ENCODE peak calls at places on chromosomes 11 and 22, in eight cellular contexts. One of them, this sample, is unnamed.
A peak's percentile ranks its signal among the peaks of the same experiment; 100 is the strongest.

GRCh38 chr22:19473578-19473977 is 5.4 kb downstream of the UFD1 start:
- DNase-seq in type B pancreatic cell: no peak
- DNase-seq in CD8-positive, alpha-beta T cell: no peak
- DNase-seq in RPMI7951: no peak
- DNase-seq in GM12865: no peak
- DNase-seq in heart right ventricle: no peak
- DNase-seq in adipocyte: no peak
- DNase-seq in fibroblast of mammary gland: peak; percentile 37
- DNase-seq in this sample: no peak

GRCh38 chr11:112564228-112564955 is 303.7 kb upstream of the PLET1 start:
- DNase-seq in fibroblast of mammary gland: peak; percentile 22
- DNase-seq in RPMI7951: peak; percentile 65
- DNase-seq in heart right ventricle: peak; percentile 22
- DNase-seq in CD8-positive, alpha-beta T cell: no peak
- DNase-seq in GM12865: no peak
- DNase-seq in adipocyte: peak; percentile 40
- DNase-seq in type B pancreatic cell: no peak
- DNase-seq in this sample: peak; percentile 18

GRCh38 chr11:125701858-125702621 is 21.4 kb upstream of the ACRV1 start:
- DNase-seq in adipocyte: no peak
- DNase-seq in heart right ventricle: no peak
- DNase-seq in GM12865: no peak
- DNase-seq in fibroblast of mammary gland: no peak
- DNase-seq in RPMI7951: no peak
- DNase-seq in type B pancreatic cell: no peak
- DNase-seq in CD8-positive, alpha-beta T cell: no peak
- DNase-seq in this sample: no peak

GRCh38 chr22:46969491-46969890 is 207.0 kb downstream of the TBC1D22A start:
- DNase-seq in type B pancreatic cell: no peak
- DNase-seq in heart right ventricle: no peak
- DNase-seq in RPMI7951: no peak
- DNase-seq in CD8-positive, alpha-beta T cell: no peak
- DNase-seq in adipocyte: no peak
- DNase-seq in fibroblast of mammary gland: no peak
- DNase-seq in GM12865: peak; percentile 82
- DNase-seq in this sample: no peak

GRCh38 chr11:2929880-2930704 is 872 bp upstream of the PHLDA2 start:
- DNase-seq in CD8-positive, alpha-beta T cell: no peak
- DNase-seq in adipocyte: peak; percentile 63
- DNase-seq in RPMI7951: peak; percentile 70
- DNase-seq in fibroblast of mammary gland: peak; percentile 62
- DNase-seq in type B pancreatic cell: no peak
- DNase-seq in heart right ventricle: no peak
- DNase-seq in GM12865: peak; percentile 76
- DNase-seq in this sample: no peak

GRCh38 chr11:27403195-27403594 is 40.2 kb upstream of the CCDC34 start:
- DNase-seq in RPMI7951: no peak
- DNase-seq in type B pancreatic cell: no peak
- DNase-seq in heart right ventricle: no peak
- DNase-seq in CD8-positive, alpha-beta T cell: no peak
- DNase-seq in adipocyte: no peak
- DNase-seq in GM12865: no peak
- DNase-seq in fibroblast of mammary gland: no peak
- DNase-seq in this sample: no peak

GRCh38 chr11:10305262-10305963 is 540 bp downstream of the ADM start:
- DNase-seq in fibroblast of mammary gland: no peak
- DNase-seq in CD8-positive, alpha-beta T cell: peak; percentile 29
- DNase-seq in type B pancreatic cell: no peak
- DNase-seq in heart right ventricle: no peak
- DNase-seq in RPMI7951: no peak
- DNase-seq in adipocyte: no peak
- DNase-seq in GM12865: no peak
- DNase-seq in this sample: no peak

GRCh38 chr11:26350002-26350401 is 18.1 kb downstream of the ANO3 start:
- DNase-seq in RPMI7951: peak; percentile 10
- DNase-seq in GM12865: no peak
- DNase-seq in adipocyte: no peak
- DNase-seq in type B pancreatic cell: no peak
- DNase-seq in heart right ventricle: no peak
- DNase-seq in CD8-positive, alpha-beta T cell: no peak
- DNase-seq in fibroblast of mammary gland: no peak
- DNase-seq in this sample: no peak

GRCh38 chr22:39556970-39557811 is 13.4 kb upstream of the CACNA1I start:
- DNase-seq in CD8-positive, alpha-beta T cell: peak; percentile 42
- DNase-seq in type B pancreatic cell: no peak
- DNase-seq in RPMI7951: no peak
- DNase-seq in fibroblast of mammary gland: peak; percentile 6
- DNase-seq in heart right ventricle: no peak
- DNase-seq in adipocyte: peak; percentile 33
- DNase-seq in GM12865: no peak
- DNase-seq in this sample: peak; percentile 55

This sample was measured in testis.